ENCODE peak calls at places on chromosomes 12 and 14, in nine cellular contexts. Z, E, W, Q, J, H, P, R and K are unnamed samples.

GRCh38 chr14:88245321-88245720 is 77.7 kb downstream of the KCNK10 start:
- DNase-seq in Z (no peak), E (no peak), W (no peak), Q (no peak), J (no peak), H (no peak), P (no peak), R (no peak), K (peak)

GRCh38 chr14:81289516-81289915 is 68.8 kb upstream of the GTF2A1 start:
- DNase-seq in Z (no peak), E (no peak), W (no peak), Q (no peak), J (no peak), H (no peak), P (no peak), R (no peak), K (no peak)

GRCh38 chr12:119061208-119061796 is 80.0 kb downstream of the SRRM4 start:
- DNase-seq in Z (no peak), E (no peak), W (peak), Q (peak), J (peak), H (no peak), P (no peak), R (peak), K (peak)

GRCh38 chr14:100547633-100548294 is 39.5 kb downstream of the BEGAIN start:
- DNase-seq in Z (peak), E (no peak), W (peak), Q (peak), J (peak), H (no peak), P (no peak), R (peak), K (peak)

GRCh38 chr12:95551305-95551704 is at the start of gene USP44:
- DNase-seq in Z (no peak), E (no peak), W (no peak), Q (no peak), J (no peak), H (no peak), P (no peak), R (no peak), K (no peak)

GRCh38 chr12:101697930-101698781 is 716 bp downstream of the CHPT1 start:
- DNase-seq in Z (peak), E (no peak), W (peak), Q (peak), J (peak), H (no peak), P (peak), R (peak), K (no peak)

GRCh38 chr14:99821519-99822165 is 28.4 kb downstream of the EML1 start:
- DNase-seq in Z (no peak), E (no peak), W (peak), Q (peak), J (peak), H (no peak), P (no peak), R (no peak), K (peak)

GRCh38 chr12:111287125-111287900 is 81.6 kb downstream of the PHETA1 start:
- DNase-seq in Z (no peak), E (no peak), W (no peak), Q (no peak), J (no peak), H (no peak), P (no peak), R (no peak), K (no peak)

GRCh38 chr12:80837342-80837978 is 100.3 kb downstream of the LIN7A start:
- DNase-seq in Z (peak), E (no peak), W (peak), Q (peak), J (peak), H (no peak), P (no peak), R (no peak), K (peak)

GRCh38 chr12:24488091-24488596 is 460.8 kb downstream of the BCAT1 start:
- DNase-seq in Z (no peak), E (no peak), W (peak), Q (no peak), J (peak), H (no peak), P (no peak), R (no peak), K (no peak)

GRCh38 chr12:110937104-110937641 is 16.8 kb upstream of the MYL2 start:
- DNase-seq in Z (peak), E (peak), W (peak), Q (peak), J (peak), H (peak), P (peak), R (peak), K (peak)